ENCODE peak calls at places on chromosomes 2 and 18, in eight cellular contexts. I is fibroblast of lung, J is neuronal stem cell, L is K562, Y is mesenchymal stem cell, B is HepG2, X is mammary epithelial cell, W is A549. U is an unnamed sample.

GRCh38 chr18:24027156-24027555 is 12.6 kb downstream of the TTC39C start:
- DNase-seq in L (no peak), Y (peak; percentile 36), B (no peak), W (no peak), J (no peak), I (peak; percentile 92), X (peak; percentile 90), U (peak; percentile 90)

GRCh38 chr2:172743143-172743542 is 7.5 kb downstream of the RAPGEF4 start:
- DNase-seq in X (no peak), I (peak; percentile 13), L (no peak), J (no peak), W (no peak), Y (no peak), B (no peak), U (no peak)

GRCh38 chr2:239963646-239964205 is 61.4 kb downstream of the NDUFA10 start:
- DNase-seq in J (no peak), L (no peak), I (no peak), W (no peak), Y (no peak), X (no peak), B (no peak), U (peak; percentile 45)

GRCh38 chr2:196239622-196240587 is 68.5 kb upstream of the STK17B start:
- DNase-seq in J (no peak), Y (peak; percentile 95), I (peak; percentile 86), W (no peak), L (peak; percentile 71), X (peak; percentile 92), B (no peak), U (no peak)

GRCh38 chr2:181581534-181581933 is 75.4 kb downstream of the CERKL start:
- DNase-seq in I (no peak), L (no peak), J (no peak), B (no peak), X (no peak), W (no peak), Y (no peak), U (no peak)

GRCh38 chr18:11523809-11524208 is 85.6 kb upstream of the SLC35G4 start:
- DNase-seq in I (peak; percentile 30), W (no peak), Y (no peak), B (no peak), X (no peak), L (no peak), J (no peak), U (no peak)

GRCh38 chr2:27231921-27232320 is 14.8 kb downstream of the CAD start:
- DNase-seq in B (no peak), L (no peak), I (no peak), J (no peak), X (no peak), Y (no peak), W (no peak), U (peak; percentile 32)

GRCh38 chr2:129721841-129722240 is 257.6 kb upstream of the RAB6C start:
- DNase-seq in J (no peak), B (no peak), I (no peak), W (no peak), L (no peak), X (no peak), Y (no peak), U (no peak)

GRCh38 chr2:235594041-235594440 is 100.2 kb downstream of the AGAP1 start:
- DNase-seq in I (peak; percentile 82), X (peak; percentile 48), W (peak; percentile 84), B (peak; percentile 80), J (no peak), L (peak; percentile 65), Y (peak; percentile 79), U (peak; percentile 90)

GRCh38 chr18:79573921-79574491 is 105.6 kb upstream of the CTDP1 start:
- DNase-seq in J (no peak), Y (no peak), I (no peak), B (no peak), W (no peak), L (no peak), X (no peak), U (peak; percentile 65)

GRCh38 chr2:2839393-2840096 is 508.5 kb upstream of the MYT1L start:
- DNase-seq in B (no peak), I (no peak), W (no peak), Y (no peak), J (no peak), L (no peak), X (no peak), U (no peak)

GRCh38 chr2:190528521-190529001 is 6.0 kb downstream of the NEMP2 start:
- DNase-seq in X (peak; percentile 12), W (peak; percentile 75), Y (peak; percentile 86), B (peak; percentile 81), I (peak; percentile 56), L (no peak), J (no peak), U (no peak)

GRCh38 chr2:75340560-75340959 is 141.2 kb upstream of the TACR1 start:
- DNase-seq in J (no peak), W (no peak), X (no peak), L (no peak), B (no peak), Y (peak; percentile 21), I (peak; percentile 70), U (no peak)

GRCh38 chr18:7177131-7177744 is 53.7 kb upstream of the LRRC30 start:
- DNase-seq in B (peak; percentile 45), W (peak; percentile 54), L (peak; percentile 65), X (peak; percentile 72), J (peak; percentile 50), I (peak; percentile 65), Y (peak; percentile 60), U (peak; percentile 96)

GRCh38 chr2:176852667-176853066 is 359.9 kb upstream of the HNRNPA3 start:
- DNase-seq in L (no peak), I (no peak), J (no peak), B (no peak), W (no peak), Y (no peak), X (no peak), U (no peak)

GRCh38 chr2:225103737-225104141 is 61.5 kb upstream of the DOCK10 start:
- DNase-seq in W (peak; percentile 71), Y (peak; percentile 8), X (peak; percentile 10), L (no peak), J (no peak), B (no peak), I (peak; percentile 88), U (peak; percentile 81)

GRCh38 chr2:180291060-180291459 is 284.0 kb upstream of the CWC22 start:
- DNase-seq in L (no peak), W (peak; percentile 16), J (no peak), B (no peak), Y (no peak), I (peak; percentile 78), X (peak; percentile 87), U (no peak)

DNA sequence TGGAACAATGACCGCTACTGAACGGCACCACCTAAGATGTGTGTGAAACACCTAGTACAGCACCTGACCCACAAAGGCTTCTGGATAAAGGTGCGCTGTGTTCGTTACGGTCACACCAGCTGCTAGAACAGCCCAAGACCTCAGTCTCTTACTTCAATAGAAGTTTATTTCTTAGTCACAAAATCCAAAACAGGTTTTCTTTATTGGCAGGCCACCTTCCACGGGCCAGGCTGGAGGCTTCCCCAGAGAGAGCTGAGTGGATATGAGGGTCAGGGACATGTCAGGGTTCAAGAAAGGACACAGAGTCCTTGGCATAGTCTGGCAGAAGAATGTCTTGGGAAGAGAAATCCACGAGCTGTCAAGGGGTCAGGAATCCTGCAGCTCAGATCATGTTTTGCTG is 92.2 kb downstream of the COL6A3 start:
- DNase-seq in J (no peak), I (no peak), Y (no peak), X (no peak), B (no peak), W (no peak), L (no peak), U (no peak)
- H3K4me1 ChIP-seq in J (no peaks in the 10 kb centered on the region), I (peaks cover 30% of the 10 kb centered on the region), Y (peaks cover 7% of the 10 kb centered on the region), X (no peaks in the 10 kb centered on the region), B (peaks cover under 1% of the 10 kb centered on the region), W (no peaks in the 10 kb centered on the region), L (no peaks in the 10 kb centered on the region), U (peaks cover 27% of the 10 kb centered on the region)

GRCh38 chr2:95234286-95234785 is 27.0 kb downstream of the ZNF892 start:
- DNase-seq in I (no peak), W (no peak), L (no peak), Y (no peak), X (no peak), B (no peak), J (no peak), U (no peak)
- H3K4me2 ChIP-seq in I (no peak overlapping the region), W (no peak overlapping the region), L (no peak overlapping the region), Y (no peak overlapping the region), X (no peak overlapping the region), B (no peak overlapping the region), J (no peak overlapping the region), U (no peak overlapping the region)

GRCh38 chr2:127891806-127892205 is 6.0 kb upstream of the AMMECR1L start:
- DNase-seq in I (no peak), B (no peak), J (no peak), L (no peak), X (no peak), W (no peak), Y (no peak), U (no peak)

GRCh38 chr2:127893033-127893432 is 7.3 kb upstream of the AMMECR1L start:
- DNase-seq in Y (no peak), J (no peak), L (no peak), X (no peak), B (no peak), W (no peak), I (no peak), U (no peak)

GRCh38 chr2:127888772-127889171 is 3.0 kb upstream of the AMMECR1L start:
- DNase-seq in J (no peak), W (no peak), Y (no peak), I (no peak), X (no peak), L (no peak), B (no peak), U (no peak)

GRCh38 chr2:127884436-127884835 is 1.3 kb downstream of the AMMECR1L start:
- DNase-seq in L (no peak), I (peak; percentile 67), B (no peak), Y (peak; percentile 71), X (peak; percentile 59), W (no peak), J (no peak), U (peak; percentile 65)

DNA sequence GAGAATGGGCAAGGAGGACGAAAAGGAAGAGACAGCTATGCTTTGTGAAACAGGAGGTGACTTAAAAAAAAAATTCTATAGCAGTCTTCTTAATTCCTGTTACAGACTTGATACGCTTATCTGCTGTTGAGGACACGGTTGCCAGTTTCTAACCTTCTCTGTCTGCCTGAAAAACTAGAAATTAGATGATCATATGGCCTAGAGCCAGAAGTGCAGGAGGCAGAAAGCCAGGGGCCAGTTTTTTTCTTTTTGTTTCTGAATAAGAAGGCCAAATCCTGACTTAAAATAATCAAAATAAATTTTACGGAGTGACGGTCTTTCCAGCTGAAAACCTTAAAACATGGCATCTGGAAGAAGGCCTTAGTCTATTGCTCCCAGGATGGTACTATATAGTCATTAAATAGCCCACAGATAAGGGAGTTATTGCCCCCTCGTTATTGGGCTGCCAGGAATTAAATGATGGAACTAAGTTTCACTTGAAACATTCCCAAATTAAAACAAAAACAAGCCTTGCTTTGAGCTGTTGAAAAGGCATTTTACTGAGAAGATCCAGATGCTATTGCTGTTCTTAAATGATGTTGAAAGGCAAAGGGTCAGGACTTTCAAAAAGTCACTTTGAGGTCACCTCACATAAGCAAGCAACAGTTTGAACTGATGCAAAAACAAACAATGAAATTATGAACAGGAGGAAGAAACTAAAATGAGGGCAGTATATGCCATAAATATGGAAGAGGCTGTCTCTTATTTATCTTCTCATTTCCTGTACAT is 1.9 kb upstream of the AMMECR1L start:
- DNase-seq in J (no peak), Y (peak; percentile 20), L (peak; percentile 24), B (no peak), I (peak; percentile 7), X (no peak), W (no peak), U (no peak)
- H3K27ac ChIP-seq in J (no peak overlapping the region), Y (peak overlapping the region; percentile 10), L (no peak overlapping the region), B (peak overlapping the region; percentile 6), I (peak overlapping the region; percentile 50), X (peak overlapping the region; percentile 42), W (peak overlapping the region; percentile 81), U (peak overlapping the region; percentile 62)

GRCh38 chr2:5695641-5696350 is 3.6 kb downstream of the SOX11 start:
- DNase-seq in J (no peak), L (no peak), B (no peak), W (no peak), Y (peak; percentile 77), I (peak; percentile 64), X (no peak), U (peak; percentile 87)
- H3K4me1 ChIP-seq in J (peaks cover 6% of the 10 kb centered on the region), L (no peaks in the 10 kb centered on the region), B (no peaks in the 10 kb centered on the region), W (no peaks in the 10 kb centered on the region), Y (peaks cover 16% of the 10 kb centered on the region), I (no peaks in the 10 kb centered on the region), X (no peaks in the 10 kb centered on the region), U (no peaks in the 10 kb centered on the region)